ENCODE peak calls at places on chromosome 10, in five cellular contexts. W is brain microvascular endothelial cell, E is testis, V is ovary, F is mammary epithelial cell. U is an unnamed sample.

GRCh38 chr10:129057856-129058663 is 409.0 kb upstream of the MGMT start:
- DNase-seq in E (no peak), V (no peak), F (no peak), W (no peak), U (no peak)

GRCh38 chr10:118669020-118669766 is 73.7 kb upstream of the PRLHR start:
- DNase-seq in V (no peak), F (no peak), W (peak), E (peak), U (peak)

GRCh38 chr10:89805599-89806013 is 104.2 kb downstream of the KIF20B start:
- DNase-seq in E (no peak), V (no peak), W (peak), F (no peak), U (no peak)

GRCh38 chr10:5604236-5604925 is 62.0 kb downstream of the ASB13 start:
- DNase-seq in W (no peak), F (no peak), E (no peak), V (no peak), U (no peak)

GRCh38 chr10:59967079-59967478 is 60.7 kb upstream of the CCDC6 start:
- DNase-seq in V (no peak), F (no peak), E (no peak), W (no peak), U (no peak)

GRCh38 chr10:32379314-32379949 is 32.5 kb upstream of the EPC1 start:
- DNase-seq in W (peak), F (peak), E (no peak), V (no peak), U (peak)

GRCh38 chr10:88343761-88344484 is 239.2 kb downstream of the RNLS start:
- DNase-seq in F (no peak), V (no peak), W (no peak), E (no peak), U (peak)

GRCh38 chr10:102743588-102744373 is at the start of gene WBP1L:
- DNase-seq in F (peak), V (peak), W (peak), E (peak), U (peak)

GRCh38 chr10:125153693-125154490 is 6.5 kb downstream of the CTBP2 start:
- DNase-seq in F (no peak), V (peak), W (no peak), E (peak), U (no peak)

GRCh38 chr10:68297264-68297663 is 34.6 kb upstream of the HNRNPH3 start:
- DNase-seq in F (no peak), E (no peak), V (no peak), W (no peak), U (no peak)

GRCh38 chr10:6889718-6890117 is 309.6 kb upstream of the PRKCQ start:
- DNase-seq in W (no peak), V (no peak), E (no peak), F (no peak), U (no peak)

GRCh38 chr10:76036962-76037361 is 605.5 kb downstream of the LRMDA start:
- DNase-seq in E (no peak), V (no peak), W (no peak), F (peak), U (no peak)

GRCh38 chr10:76037531-76037930 is 606.1 kb downstream of the LRMDA start:
- DNase-seq in V (no peak), W (no peak), E (no peak), F (no peak), U (no peak)

GRCh38 chr10:76038696-76039095 is 607.3 kb downstream of the LRMDA start:
- DNase-seq in V (no peak), W (no peak), E (no peak), F (no peak), U (no peak)

GRCh38 chr10:76040830-76041220 is 609.4 kb downstream of the LRMDA start:
- DNase-seq in E (no peak), V (no peak), W (no peak), F (no peak), U (no peak)

GRCh38 chr10:76040107-76040829 is 608.8 kb downstream of the LRMDA start:
- DNase-seq in E (no peak), W (no peak), F (no peak), V (no peak), U (no peak)
- TF ChIP-seq CTCF in E (no peak), W (peak), F (no peak), V (no peak), U (peak)

GRCh38 chr10:2256241-2256640 is 518.9 kb upstream of the ADARB2 start:
- DNase-seq in E (no peak), V (no peak), F (no peak), W (no peak), U (no peak)
- TF ChIP-seq CTCF in E (no peak), V (no peak), F (no peak), W (no peak), U (no peak)

GRCh38 chr10:123042708-123043408 is 34.1 kb downstream of the ACADSB start:
- DNase-seq in E (no peak), V (no peak), W (no peak), F (no peak), U (no peak)

GRCh38 chr10:123043409-123043925 is 34.7 kb downstream of the ACADSB start:
- DNase-seq in E (peak), F (peak), W (peak), V (peak), U (peak)

GRCh38 chr10:123045961-123046731 is 37.3 kb downstream of the ACADSB start:
- DNase-seq in V (no peak), F (no peak), W (no peak), E (no peak), U (no peak)

GRCh38 chr10:123039632-123039930 is 30.8 kb downstream of the ACADSB start:
- DNase-seq in W (no peak), E (no peak), F (no peak), V (no peak), U (no peak)

DNA sequence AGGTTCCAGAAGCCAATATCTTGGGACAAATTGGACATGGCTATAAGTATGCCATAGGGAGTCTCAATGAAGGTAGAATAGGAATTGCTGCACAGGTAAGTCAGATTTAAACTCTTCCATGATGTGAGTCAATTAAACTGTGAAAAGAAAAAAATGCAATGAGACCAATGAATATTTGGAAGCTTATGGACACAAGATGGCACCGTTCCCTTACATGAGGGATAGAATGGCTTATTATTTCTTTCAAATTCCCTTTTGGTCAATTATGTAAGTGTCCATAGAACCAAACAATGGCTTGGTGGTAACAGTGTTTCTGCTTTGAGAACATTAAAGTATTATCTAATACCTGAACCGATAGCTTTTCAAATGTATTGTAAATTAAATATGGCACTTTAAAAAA is 35.6 kb downstream of the ACADSB start:
- DNase-seq in E (no peak), W (no peak), V (no peak), F (peak), U (peak)
- TF ChIP-seq CTCF in E (no peak), W (no peak), V (no peak), F (peak), U (no peak)

GRCh38 chr10:96130326-96130758 is 245 bp downstream of the ZNF518A start:
- DNase-seq in W (peak), V (no peak), E (no peak), F (no peak), U (peak)

GRCh38 chr10:96133135-96133534 is 3.0 kb downstream of the ZNF518A start:
- DNase-seq in V (no peak), W (peak), F (peak), E (no peak), U (peak)

GRCh38 chr10:96124230-96125141 is 5.6 kb upstream of the ZNF518A start:
- DNase-seq in V (no peak), E (peak), F (peak), W (peak), U (peak)

GRCh38 chr10:96125142-96125515 is 5.0 kb upstream of the ZNF518A start:
- DNase-seq in W (no peak), E (no peak), F (no peak), V (no peak), U (peak)

GRCh38 chr10:96129387-96130325 is at the start of gene ZNF518A:
- DNase-seq in E (peak), V (peak), W (peak), F (peak), U (peak)
- TF ChIP-seq CTCF in E (peak), V (peak), W (no peak), F (no peak), U (no peak)

GRCh38 chr10:18214692-18215563 is 74.7 kb downstream of the CACNB2 start:
- DNase-seq in F (peak), V (peak), E (peak), W (peak), U (peak)
- TF ChIP-seq CTCF in F (peak), V (peak), E (peak), W (peak), U (peak)

GRCh38 chr10:133249094-133249780 is 11.6 kb downstream of the VENTX start:
- DNase-seq in E (no peak), W (no peak), F (no peak), V (peak), U (no peak)
- TF ChIP-seq CTCF in E (no peak), W (no peak), F (no peak), V (no peak), U (no peak)